ENCODE peak calls at places on chromosomes 6 and 20, in nine cellular contexts. A is lung; J is CD8-positive, alpha-beta T cell; K is heart left ventricle; M is left ventricle myocardium inferior; B is Peyer's patch; T is kidney; V is GM23338; C is prostate gland. I is an unnamed sample. For H3K36me3, the result is how much of the 10 kb centered on the place peaks cover.

GRCh38 chr6:147978078-147978477 is 364.6 kb upstream of the SASH1 start:
- DNase-seq in B (no peak), C (no peak), T (no peak), M (no peak), A (no peak), J (no peak), V (no peak), K (no peak), I (no peak)

GRCh38 chr6:82917346-82918064 is 148.1 kb downstream of the UBE3D start:
- DNase-seq in A (no peak), V (peak), K (no peak), T (no peak), J (no peak), M (no peak), B (no peak), C (no peak), I (no peak)

GRCh38 chr20:14963262-14963663 is 625.9 kb upstream of the FLRT3 start:
- DNase-seq in K (no peak), T (no peak), B (no peak), C (peak), J (no peak), A (no peak), V (no peak), M (no peak), I (no peak)

GRCh38 chr20:24185801-24186200 is 197.2 kb upstream of the GGTLC1 start:
- DNase-seq in J (no peak), B (no peak), T (no peak), K (no peak), V (no peak), M (no peak), C (no peak), A (no peak), I (no peak)

GRCh38 chr6:24093381-24093780 is 32.6 kb upstream of the NRSN1 start:
- DNase-seq in K (no peak), V (no peak), J (no peak), T (no peak), M (no peak), C (no peak), A (no peak), B (no peak), I (no peak)

GRCh38 chr6:149234051-149234962 is 83.2 kb upstream of the TAB2 start:
- DNase-seq in K (no peak), J (peak), C (no peak), B (no peak), T (no peak), A (no peak), V (no peak), M (no peak), I (no peak)

GRCh38 chr6:7726416-7727149 is 684 bp downstream of the BMP6 start:
- DNase-seq in B (no peak), T (peak), C (no peak), K (no peak), A (no peak), V (peak), J (no peak), M (no peak), I (no peak)

GRCh38 chr20:4916991-4917881 is 84.1 kb downstream of the SLC23A2 start:
- DNase-seq in B (no peak), A (no peak), M (no peak), J (no peak), V (no peak), K (no peak), T (no peak), C (no peak), I (peak)

GRCh38 chr6:125793280-125793679 is 2.5 kb downstream of the NCOA7 start:
- DNase-seq in K (no peak), J (no peak), V (peak), T (no peak), C (no peak), B (no peak), M (no peak), A (no peak), I (no peak)

GRCh38 chr20:11128131-11128831 is 454.5 kb upstream of the JAG1 start:
- DNase-seq in M (no peak), B (no peak), V (no peak), J (no peak), K (no peak), C (no peak), A (no peak), T (no peak), I (no peak)

GRCh38 chr20:329851-330232 is 4.5 kb downstream of the SOX12 start:
- DNase-seq in V (peak), T (no peak), A (no peak), C (no peak), K (no peak), M (no peak), J (no peak), B (no peak), I (no peak)

GRCh38 chr6:168704678-168705077 is 263.7 kb downstream of the SMOC2 start:
- DNase-seq in M (no peak), C (no peak), B (no peak), J (no peak), V (no peak), T (no peak), A (no peak), K (no peak), I (no peak)

GRCh38 chr6:36848658-36849441 is 9.6 kb upstream of the CPNE5 start:
- DNase-seq in M (peak), A (peak), T (no peak), V (peak), C (peak), K (peak), B (peak), J (no peak), I (peak)

GRCh38 chr20:23125625-23126191 is 39.6 kb upstream of the CD93 start:
- DNase-seq in A (peak), K (no peak), B (peak), C (no peak), M (peak), T (peak), J (no peak), V (no peak), I (peak)

GRCh38 chr6:44831002-44831610 is 443.6 kb downstream of the CDC5L start:
- DNase-seq in C (no peak), T (no peak), A (no peak), K (no peak), B (no peak), M (no peak), V (peak), J (no peak), I (no peak)

GRCh38 chr6:113486172-113486571 is 371.0 kb upstream of the MARCKS start:
- DNase-seq in T (no peak), M (no peak), V (no peak), C (no peak), K (no peak), B (no peak), A (no peak), J (no peak), I (no peak)
- TF ChIP-seq CTCF in T (no peak), M (no peak), V (no peak), C (no peak), K (no peak), B (no peak), A (no peak), J (no peak), I (no peak)

GRCh38 chr20:63281741-63282665 is 9.4 kb downstream of the ARFGAP1 start:
- DNase-seq in A (no peak), V (no peak), C (no peak), T (no peak), K (no peak), J (no peak), M (no peak), B (no peak), I (no peak)

GRCh38 chr20:63280929-63281545 is 8.4 kb downstream of the ARFGAP1 start:
- DNase-seq in M (no peak), T (no peak), C (no peak), J (no peak), K (no peak), B (no peak), A (no peak), V (peak), I (no peak)

GRCh38 chr20:63278661-63279060 is 6.0 kb downstream of the ARFGAP1 start:
- DNase-seq in M (no peak), B (no peak), A (no peak), T (peak), K (no peak), J (no peak), C (no peak), V (no peak), I (no peak)

GRCh38 chr20:63280371-63280770 is 7.8 kb downstream of the ARFGAP1 start:
- DNase-seq in K (no peak), C (no peak), T (no peak), B (no peak), A (no peak), J (no peak), M (no peak), V (no peak), I (no peak)

GRCh38 chr20:63279931-63280330 is 7.3 kb downstream of the ARFGAP1 start:
- DNase-seq in V (no peak), A (no peak), C (no peak), B (no peak), J (no peak), K (no peak), M (no peak), T (no peak), I (no peak)
- H3K36me3 ChIP-seq in V (under half), A (under half), C (under half), B (under half), J (under half), K (half or more), M (half or more), T (under half), I (under half)

DNA sequence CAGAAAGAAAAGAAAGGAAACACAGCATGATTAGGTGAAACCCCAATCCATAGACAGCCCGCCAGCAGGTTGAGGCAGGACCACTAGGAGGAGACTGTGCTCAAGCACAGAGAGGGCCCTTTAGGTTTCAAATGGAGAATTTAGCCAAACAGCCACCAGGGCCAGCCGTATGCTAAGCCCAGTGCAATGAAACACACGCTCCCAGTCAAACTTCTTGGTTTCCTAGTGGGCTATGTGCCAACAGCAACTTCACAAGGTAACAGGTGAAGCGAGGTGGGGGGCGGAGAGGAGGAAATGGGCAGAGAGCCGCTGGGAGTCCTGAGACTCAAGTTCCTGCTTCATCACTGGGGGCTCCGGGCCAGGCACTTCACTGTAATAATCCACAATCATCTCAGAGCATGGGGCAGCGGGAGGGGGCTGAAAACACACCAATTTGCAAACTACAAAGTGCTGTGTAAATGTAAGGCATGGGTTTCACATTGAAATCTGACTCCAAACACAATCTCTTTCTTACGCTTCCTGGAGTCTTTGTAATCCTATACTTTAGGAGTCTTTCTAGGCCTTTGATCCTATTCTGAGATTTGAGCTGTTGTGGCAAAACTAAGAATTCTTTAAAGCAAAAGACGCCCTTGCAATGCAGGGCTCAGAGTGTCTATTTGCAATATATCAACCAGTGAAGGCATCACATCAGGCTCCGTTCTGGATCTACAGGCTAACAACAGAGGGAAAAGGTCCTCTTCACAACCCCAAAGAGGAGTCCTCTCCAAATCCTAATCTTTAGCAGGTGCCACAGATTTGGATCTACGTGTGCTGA is 117.3 kb downstream of the OPRM1 start:
- DNase-seq in J (peak), K (no peak), V (peak), T (peak), M (no peak), C (peak), B (peak), A (peak), I (peak)
- TF ChIP-seq CTCF in J (peak), K (peak), V (peak), T (peak), M (peak), C (no peak), B (peak), A (peak), I (peak)

GRCh38 chr20:50521221-50521642 is 11.0 kb downstream of the PTPN1 start:
- DNase-seq in K (no peak), B (no peak), A (no peak), C (no peak), J (no peak), V (no peak), T (no peak), M (no peak), I (no peak)

GRCh38 chr20:50521709-50522674 is 11.8 kb downstream of the PTPN1 start:
- DNase-seq in C (no peak), T (no peak), M (no peak), K (no peak), J (no peak), V (no peak), A (no peak), B (no peak), I (no peak)

GRCh38 chr20:50519036-50519780 is 9.0 kb downstream of the PTPN1 start:
- DNase-seq in J (no peak), A (no peak), M (no peak), T (no peak), C (no peak), V (no peak), K (no peak), B (no peak), I (no peak)

GRCh38 chr20:50518270-50518721 is 8.1 kb downstream of the PTPN1 start:
- DNase-seq in B (no peak), J (no peak), V (no peak), M (no peak), K (no peak), C (no peak), A (no peak), T (no peak), I (no peak)

DNA sequence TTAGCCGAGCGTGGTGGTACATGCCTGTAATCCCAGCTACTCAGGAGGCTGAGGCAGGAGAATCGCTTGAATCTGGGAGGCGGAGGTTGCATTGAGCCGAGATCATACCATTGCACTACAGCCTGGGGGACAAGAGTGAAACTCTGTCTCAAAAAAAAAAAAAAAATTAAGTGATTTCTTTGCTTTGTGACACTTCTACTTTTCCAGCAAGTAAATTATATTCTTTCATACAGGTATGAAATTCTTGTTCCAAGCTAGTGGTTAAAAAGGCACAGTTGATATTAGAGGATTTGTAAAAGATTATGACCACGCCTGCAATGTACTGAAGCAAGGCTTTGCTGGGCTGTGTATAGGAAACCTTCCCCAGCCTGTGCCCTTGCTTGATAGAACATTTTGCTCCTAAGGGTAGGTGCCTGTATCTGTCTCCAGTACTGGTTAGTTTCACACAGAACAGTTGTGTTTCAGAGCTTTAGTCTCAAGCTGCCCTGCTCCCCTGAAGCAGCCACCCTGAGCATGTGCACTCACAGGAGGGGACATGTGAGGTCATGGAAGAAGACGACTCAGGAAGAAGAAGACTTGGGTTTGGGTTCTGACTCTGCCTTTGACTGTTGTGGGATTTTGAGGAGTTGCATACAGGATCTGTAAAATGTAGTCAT is 10.2 kb downstream of the PTPN1 start:
- DNase-seq in K (no peak), M (no peak), A (no peak), V (no peak), T (no peak), J (no peak), C (no peak), B (no peak), I (no peak)
- H3K36me3 ChIP-seq in K (under half), M (under half), A (under half), V (under half), T (under half), J (under half), C (under half), B (under half), I (under half)

GRCh38 chr20:6142348-6142993 is 19.6 kb upstream of the FERMT1 start:
- DNase-seq in B (no peak), T (no peak), C (peak), V (peak), K (no peak), M (no peak), A (no peak), J (no peak), I (peak)

DNA sequence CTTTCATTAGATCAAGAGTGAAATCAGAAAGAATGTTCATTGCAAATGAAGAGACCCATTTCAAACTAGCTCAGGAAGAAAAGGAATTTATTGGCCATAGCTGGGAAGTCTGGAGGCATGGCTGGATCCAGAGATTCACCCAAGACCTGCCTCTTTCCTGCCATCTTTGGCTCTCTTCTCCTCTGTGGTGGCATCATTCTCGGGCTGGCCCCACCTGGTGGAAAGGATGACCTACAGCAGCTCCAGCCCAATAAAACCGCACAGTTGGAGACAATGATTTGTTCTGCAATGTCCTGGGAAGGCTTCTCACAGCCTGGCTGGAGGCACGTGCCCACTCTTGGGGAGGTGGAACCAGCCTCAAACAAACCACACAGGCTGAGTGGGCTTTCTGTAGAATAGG is 18.1 kb upstream of the FERMT1 start:
- DNase-seq in A (no peak), C (no peak), B (no peak), T (no peak), K (no peak), J (no peak), V (peak), M (no peak), I (peak)
- TF ChIP-seq CTCF in A (no peak), C (no peak), B (no peak), T (no peak), K (peak), J (no peak), V (peak), M (no peak), I (no peak)